ENCODE peak calls at places on chromosomes 4 and X, in four cellular contexts. D is NCI-H1092 treated with DMSO at 0.1 percent for 48 hours, C is A673, L is cardiac muscle cell. N is an unnamed sample.
A peak's percentile ranks its signal among the peaks of the same experiment; 100 is the strongest.

GRCh38 chr4:177446571-177446970 is 4.3 kb upstream of the AGA start:
- DNase-seq in D (no peak), C (no peak), L (no peak), N (no peak)

GRCh38 chr4:174398728-174399127 is 115.0 kb downstream of the CEP44 start:
- DNase-seq in D (no peak), C (no peak), L (no peak), N (no peak)

GRCh38 chr4:189162888-189163287 is 777.8 kb upstream of the FRG1 start:
- DNase-seq in D (no peak), C (no peak), L (no peak), N (no peak)

GRCh38 chr4:74997942-74998341 is 65.0 kb downstream of the PARM1 start:
- DNase-seq in D (no peak), C (no peak), L (no peak), N (no peak)

GRCh38 chr4:15525080-15525479 is 55.4 kb downstream of the CC2D2A start:
- DNase-seq in D (no peak), C (no peak), L (no peak), N (peak; percentile 7)

GRCh38 chr4:64940698-64941097 is 531.4 kb upstream of the TECRL start:
- DNase-seq in D (no peak), C (no peak), L (no peak), N (no peak)

GRCh38 chr4:5389756-5390155 is 318.6 kb downstream of the EVC2 start:
- DNase-seq in D (no peak), C (no peak), L (no peak), N (no peak)

GRCh38 chrX:116490091-116490490 is 27.3 kb upstream of the CT83 start:
- DNase-seq in D (peak; percentile 23), C (peak; percentile 11), L (peak; percentile 2), N (no peak)

GRCh38 chrX:2451456-2452316 is 49.1 kb downstream of the DHRSX start:
- DNase-seq in D (no peak), C (peak; percentile 42), L (no peak), N (no peak)